ENCODE peak calls at places on chromosomes 11 and 22, in five cellular contexts. One of them, this sample, is unnamed.

GRCh38 chr11:108912587-108912986 is 247.7 kb downstream of the DDX10 start:
- DNase-seq in SK-N-SH: no peak
- DNase-seq in GM23338: no peak
- DNase-seq in AG04450: no peak
- DNase-seq in epithelial cell of esophagus: peak
- DNase-seq in this sample: peak

GRCh38 chr11:76602431-76602861 is 68.1 kb downstream of the LRRC32 start:
- DNase-seq in epithelial cell of esophagus: no peak
- DNase-seq in GM23338: no peak
- DNase-seq in AG04450: no peak
- DNase-seq in SK-N-SH: peak
- DNase-seq in this sample: no peak

GRCh38 chr11:111733009-111733408 is 33.2 kb downstream of the PPP2R1B start:
- DNase-seq in epithelial cell of esophagus: peak
- DNase-seq in AG04450: peak
- DNase-seq in SK-N-SH: no peak
- DNase-seq in GM23338: no peak
- DNase-seq in this sample: peak

GRCh38 chr11:35227551-35228341 is 88.8 kb downstream of the CD44 start:
- DNase-seq in epithelial cell of esophagus: no peak
- DNase-seq in GM23338: no peak
- DNase-seq in SK-N-SH: no peak
- DNase-seq in AG04450: no peak
- DNase-seq in this sample: no peak

GRCh38 chr11:133934599-133935550 is 21.9 kb downstream of the IGSF9B start:
- DNase-seq in epithelial cell of esophagus: peak
- DNase-seq in SK-N-SH: peak
- DNase-seq in GM23338: no peak
- DNase-seq in AG04450: no peak
- DNase-seq in this sample: peak

GRCh38 chr11:109424893-109425292 is 2.9 kb downstream of the C11orf87 start:
- DNase-seq in GM23338: peak
- DNase-seq in AG04450: no peak
- DNase-seq in SK-N-SH: no peak
- DNase-seq in epithelial cell of esophagus: peak
- DNase-seq in this sample: no peak

GRCh38 chr11:72085836-72086475 is 5.3 kb downstream of the LRRC51 start:
- DNase-seq in AG04450: no peak
- DNase-seq in epithelial cell of esophagus: no peak
- DNase-seq in SK-N-SH: no peak
- DNase-seq in GM23338: peak
- DNase-seq in this sample: no peak

GRCh38 chr22:46053563-46054090 is 76.7 kb upstream of the WNT7B start:
- DNase-seq in AG04450: no peak
- DNase-seq in GM23338: no peak
- DNase-seq in SK-N-SH: peak
- DNase-seq in epithelial cell of esophagus: peak
- DNase-seq in this sample: no peak

GRCh38 chr11:101929516-101929915 is 13.2 kb upstream of the ANGPTL5 start:
- DNase-seq in epithelial cell of esophagus: no peak
- DNase-seq in GM23338: no peak
- DNase-seq in AG04450: no peak
- DNase-seq in SK-N-SH: no peak
- DNase-seq in this sample: no peak

GRCh38 chr11:2395856-2396255 is 4.7 kb upstream of the TSSC4 start:
- DNase-seq in SK-N-SH: no peak
- DNase-seq in AG04450: no peak
- DNase-seq in GM23338: no peak
- DNase-seq in epithelial cell of esophagus: no peak
- DNase-seq in this sample: no peak

GRCh38 chr22:30649430-30650007 is 13.9 kb downstream of the SLC35E4 start:
- DNase-seq in AG04450: no peak
- DNase-seq in GM23338: no peak
- DNase-seq in SK-N-SH: no peak
- DNase-seq in epithelial cell of esophagus: peak
- DNase-seq in this sample: peak

GRCh38 chr11:27720277-27720830 is 20.1 kb upstream of the BDNF start:
- DNase-seq in AG04450: no peak
- DNase-seq in epithelial cell of esophagus: peak
- DNase-seq in SK-N-SH: peak
- DNase-seq in GM23338: peak
- DNase-seq in this sample: peak

GRCh38 chr22:45155050-45155840 is 8.5 kb upstream of the NUP50 start:
- DNase-seq in epithelial cell of esophagus: peak
- DNase-seq in AG04450: no peak
- DNase-seq in SK-N-SH: peak
- DNase-seq in GM23338: no peak
- DNase-seq in this sample: no peak

GRCh38 chr11:33733978-33734377 is 2.2 kb downstream of the CD59 start:
- DNase-seq in SK-N-SH: no peak
- DNase-seq in GM23338: no peak
- DNase-seq in AG04450: no peak
- DNase-seq in epithelial cell of esophagus: no peak
- DNase-seq in this sample: no peak

GRCh38 chr11:110565344-110565684 is 135.6 kb downstream of the FDX1 start:
- DNase-seq in GM23338: peak
- DNase-seq in AG04450: no peak
- DNase-seq in epithelial cell of esophagus: peak
- DNase-seq in SK-N-SH: no peak
- DNase-seq in this sample: no peak

GRCh38 chr11:69881467-69882269 is 62.5 kb upstream of the FGF3 start:
- DNase-seq in epithelial cell of esophagus: no peak
- DNase-seq in AG04450: no peak
- DNase-seq in GM23338: peak
- DNase-seq in SK-N-SH: no peak
- DNase-seq in this sample: no peak

GRCh38 chr22:27885977-27886842 is 32.8 kb downstream of the PITPNB start:
- DNase-seq in epithelial cell of esophagus: peak
- DNase-seq in AG04450: peak
- DNase-seq in SK-N-SH: peak
- DNase-seq in GM23338: peak
- DNase-seq in this sample: peak

GRCh38 chr22:41352058-41352457 is 29.7 kb upstream of the TEF start:
- DNase-seq in epithelial cell of esophagus: peak
- DNase-seq in SK-N-SH: no peak
- DNase-seq in AG04450: no peak
- DNase-seq in GM23338: no peak
- DNase-seq in this sample: peak

GRCh38 chr11:22449441-22449840 is 111.3 kb downstream of the SLC17A6 start:
- DNase-seq in GM23338: peak
- DNase-seq in epithelial cell of esophagus: no peak
- DNase-seq in SK-N-SH: no peak
- DNase-seq in AG04450: no peak
- DNase-seq in this sample: no peak

GRCh38 chr11:115164774-115165173 is 339.4 kb downstream of the CADM1 start:
- DNase-seq in GM23338: peak
- DNase-seq in AG04450: no peak
- DNase-seq in SK-N-SH: no peak
- DNase-seq in epithelial cell of esophagus: no peak
- DNase-seq in this sample: no peak
- TF ChIP-seq CTCF in GM23338: no peak
- TF ChIP-seq CTCF in AG04450: no peak
- TF ChIP-seq CTCF in SK-N-SH: no peak
- TF ChIP-seq CTCF in epithelial cell of esophagus: no peak
- TF ChIP-seq CTCF in this sample: no peak

GRCh38 chr11:117181586-117182550 is 3.3 kb downstream of the SIDT2 start:
- DNase-seq in SK-N-SH: no peak
- DNase-seq in epithelial cell of esophagus: no peak
- DNase-seq in GM23338: no peak
- DNase-seq in AG04450: no peak
- DNase-seq in this sample: no peak
- TF ChIP-seq CTCF in SK-N-SH: no peak
- TF ChIP-seq CTCF in epithelial cell of esophagus: no peak
- TF ChIP-seq CTCF in GM23338: no peak
- TF ChIP-seq CTCF in AG04450: no peak
- TF ChIP-seq CTCF in this sample: peak

DNA sequence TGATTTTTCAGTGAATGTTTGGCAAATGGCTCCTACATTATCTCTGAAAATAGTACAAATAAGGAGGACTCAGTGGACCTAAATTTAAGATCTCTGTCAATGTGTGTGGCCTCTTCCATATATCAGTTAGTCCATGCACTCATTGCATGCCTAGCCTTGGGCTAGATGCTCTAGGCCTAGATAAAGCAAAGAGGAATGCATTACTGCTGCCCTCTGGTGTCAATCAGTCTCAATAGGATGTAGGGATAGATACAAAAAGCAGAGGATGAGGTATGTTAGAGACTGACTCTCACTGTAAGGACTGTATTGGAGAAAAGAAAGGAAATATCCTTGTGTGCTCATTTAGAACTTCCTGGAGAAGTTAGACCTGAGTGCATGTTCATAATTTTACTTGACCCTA is 42.0 kb downstream of the MS4A2 start:
- DNase-seq in SK-N-SH: peak
- DNase-seq in epithelial cell of esophagus: peak
- DNase-seq in GM23338: peak
- DNase-seq in AG04450: no peak
- DNase-seq in this sample: peak
- TF ChIP-seq CTCF in SK-N-SH: peak
- TF ChIP-seq CTCF in epithelial cell of esophagus: peak
- TF ChIP-seq CTCF in GM23338: peak
- TF ChIP-seq CTCF in AG04450: no peak
- TF ChIP-seq CTCF in this sample: no peak

DNA sequence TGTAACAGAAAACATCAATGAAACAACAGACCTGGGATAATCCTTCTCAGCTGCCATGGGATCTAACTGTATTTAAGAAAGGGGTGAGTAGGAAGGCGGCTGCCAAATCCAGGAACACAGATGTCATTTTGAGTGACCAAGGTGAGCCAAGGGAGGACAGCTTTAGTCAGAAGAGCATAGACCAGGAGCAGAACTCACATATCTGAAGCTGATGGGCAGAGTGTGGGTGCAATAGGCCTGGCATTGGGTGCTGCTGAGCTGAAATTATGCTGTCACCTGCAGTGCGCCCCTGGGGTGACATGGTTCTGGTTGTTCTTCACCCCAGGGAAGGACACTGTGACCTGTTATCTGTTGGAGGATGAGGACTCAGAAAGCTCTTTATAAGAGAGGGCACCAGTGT is 88.9 kb upstream of the TOP3B start:
- DNase-seq in epithelial cell of esophagus: no peak
- DNase-seq in AG04450: no peak
- DNase-seq in SK-N-SH: no peak
- DNase-seq in GM23338: no peak
- DNase-seq in this sample: no peak
- TF ChIP-seq CTCF in epithelial cell of esophagus: no peak
- TF ChIP-seq CTCF in AG04450: no peak
- TF ChIP-seq CTCF in SK-N-SH: no peak
- TF ChIP-seq CTCF in GM23338: no peak
- TF ChIP-seq CTCF in this sample: no peak

DNA sequence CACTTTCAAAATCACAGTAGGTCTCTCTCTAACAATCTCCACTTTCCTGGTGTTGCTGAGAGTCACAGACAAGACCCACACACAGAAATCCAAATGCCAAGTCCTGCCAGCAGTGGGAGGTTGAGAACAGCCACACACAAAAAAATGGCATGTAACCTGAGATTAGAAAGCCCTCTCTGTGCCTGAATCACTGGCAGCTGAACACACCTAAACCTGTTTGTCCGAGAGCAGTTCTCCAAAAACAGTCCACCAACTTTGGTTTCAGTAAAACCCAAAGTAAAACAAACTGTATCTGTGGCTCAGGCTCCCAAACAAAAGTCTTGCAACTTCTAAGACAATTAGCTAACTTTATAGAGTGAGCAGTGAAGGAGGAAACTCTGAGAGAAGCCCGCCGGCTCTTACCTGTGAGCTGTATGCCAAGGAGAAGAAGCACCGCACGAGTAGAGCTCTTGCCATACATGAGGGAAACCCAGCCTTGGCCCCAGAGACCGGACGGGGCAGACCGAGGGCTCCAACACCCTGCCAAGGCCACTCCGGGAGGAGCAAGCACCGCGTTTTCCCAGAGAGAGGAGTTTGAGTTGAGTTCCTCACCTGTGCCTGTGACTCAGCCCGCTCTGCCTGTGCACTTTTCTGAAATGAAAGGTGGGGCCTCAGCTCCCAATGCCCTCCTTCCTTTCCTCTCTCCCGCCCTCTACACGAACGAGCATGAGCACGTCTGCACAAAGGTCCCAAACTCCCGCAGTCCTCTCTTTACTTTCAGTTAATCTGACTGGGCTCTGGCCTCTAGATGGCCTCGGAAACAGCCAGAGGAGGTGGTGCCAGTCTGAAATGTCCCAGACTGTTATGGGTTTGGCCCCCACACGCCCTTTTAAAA is at the start of gene MPZL2:
- DNase-seq in epithelial cell of esophagus: peak
- DNase-seq in AG04450: no peak
- DNase-seq in GM23338: peak
- DNase-seq in SK-N-SH: no peak
- DNase-seq in this sample: no peak
- TF ChIP-seq CTCF in epithelial cell of esophagus: peak
- TF ChIP-seq CTCF in AG04450: no peak
- TF ChIP-seq CTCF in GM23338: no peak
- TF ChIP-seq CTCF in SK-N-SH: no peak
- TF ChIP-seq CTCF in this sample: no peak

DNA sequence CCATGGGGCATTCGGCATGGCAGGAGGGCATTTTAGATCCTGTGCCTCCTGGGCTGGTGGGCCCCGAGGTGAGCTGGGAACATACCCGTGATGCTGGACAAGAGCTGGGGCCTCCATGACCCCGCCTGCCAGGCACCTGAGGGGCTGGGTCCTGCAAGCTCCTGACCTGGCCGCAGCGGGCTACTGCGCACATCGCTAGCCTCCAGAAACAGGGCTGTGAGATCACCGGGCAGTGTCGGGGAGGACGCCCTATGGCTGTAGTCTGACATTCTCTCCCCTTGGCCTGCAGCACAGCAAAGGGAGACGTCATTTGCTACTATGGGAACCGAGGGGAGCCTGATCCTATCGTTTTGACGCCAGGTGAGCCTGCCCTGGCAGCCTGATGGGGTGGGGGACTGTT is 24.4 kb upstream of the DGCR8 start:
- DNase-seq in GM23338: no peak
- DNase-seq in SK-N-SH: no peak
- DNase-seq in epithelial cell of esophagus: no peak
- DNase-seq in AG04450: no peak
- DNase-seq in this sample: no peak
- TF ChIP-seq CTCF in GM23338: no peak
- TF ChIP-seq CTCF in SK-N-SH: no peak
- TF ChIP-seq CTCF in epithelial cell of esophagus: no peak
- TF ChIP-seq CTCF in AG04450: no peak
- TF ChIP-seq CTCF in this sample: no peak

GRCh38 chr22:22110548-22111266 is 128.1 kb upstream of the TOP3B start:
- DNase-seq in GM23338: peak
- DNase-seq in epithelial cell of esophagus: peak
- DNase-seq in AG04450: peak
- DNase-seq in SK-N-SH: peak
- DNase-seq in this sample: peak
- TF ChIP-seq CTCF in GM23338: peak
- TF ChIP-seq CTCF in epithelial cell of esophagus: peak
- TF ChIP-seq CTCF in AG04450: peak
- TF ChIP-seq CTCF in SK-N-SH: peak
- TF ChIP-seq CTCF in this sample: peak

GRCh38 chr11:92211576-92212167 is 12.9 kb upstream of the FAT3 start:
- DNase-seq in epithelial cell of esophagus: peak
- DNase-seq in AG04450: peak
- DNase-seq in GM23338: peak
- DNase-seq in SK-N-SH: peak
- DNase-seq in this sample: peak
- TF ChIP-seq CTCF in epithelial cell of esophagus: peak
- TF ChIP-seq CTCF in AG04450: peak
- TF ChIP-seq CTCF in GM23338: peak
- TF ChIP-seq CTCF in SK-N-SH: peak
- TF ChIP-seq CTCF in this sample: peak

This sample was measured in HFFc6.